ENCODE peak calls at places on chromosomes 11 and 22, in six cellular contexts. One of them, this sample, is unnamed.

GRCh38 chr22:47902646-47903180 is 1140.3 kb downstream of the TBC1D22A start:
- DNase-seq in heart left ventricle: no peak
- DNase-seq in adrenal gland: no peak
- DNase-seq in tibial artery: no peak
- DNase-seq in HCT116: no peak
- DNase-seq in endodermal cell: no peak
- DNase-seq in this sample: no peak

GRCh38 chr11:6616596-6617250 is 2.5 kb downstream of the TPP1 start:
- DNase-seq in HCT116: no peak
- DNase-seq in heart left ventricle: no peak
- DNase-seq in adrenal gland: no peak
- DNase-seq in endodermal cell: no peak
- DNase-seq in tibial artery: no peak
- DNase-seq in this sample: no peak

GRCh38 chr11:122235615-122236014 is 119.6 kb upstream of the BLID start:
- DNase-seq in adrenal gland: no peak
- DNase-seq in HCT116: no peak
- DNase-seq in endodermal cell: no peak
- DNase-seq in tibial artery: no peak
- DNase-seq in heart left ventricle: peak
- DNase-seq in this sample: peak

GRCh38 chr11:133917921-133918605 is 38.7 kb downstream of the IGSF9B start:
- DNase-seq in tibial artery: no peak
- DNase-seq in adrenal gland: no peak
- DNase-seq in heart left ventricle: no peak
- DNase-seq in HCT116: no peak
- DNase-seq in endodermal cell: no peak
- DNase-seq in this sample: peak

GRCh38 chr22:30943368-30943767 is 25.2 kb downstream of the MORC2 start:
- DNase-seq in tibial artery: no peak
- DNase-seq in HCT116: no peak
- DNase-seq in heart left ventricle: no peak
- DNase-seq in endodermal cell: no peak
- DNase-seq in adrenal gland: no peak
- DNase-seq in this sample: no peak

GRCh38 chr11:126355324-126355925 is at the start of gene ST3GAL4:
- DNase-seq in HCT116: no peak
- DNase-seq in endodermal cell: peak
- DNase-seq in adrenal gland: peak
- DNase-seq in heart left ventricle: peak
- DNase-seq in tibial artery: peak
- DNase-seq in this sample: peak

GRCh38 chr11:64219354-64219684 is 6.7 kb downstream of the TRPT1 start:
- DNase-seq in adrenal gland: no peak
- DNase-seq in endodermal cell: no peak
- DNase-seq in HCT116: no peak
- DNase-seq in heart left ventricle: no peak
- DNase-seq in tibial artery: no peak
- DNase-seq in this sample: no peak

GRCh38 chr11:115242982-115243381 is 261.2 kb downstream of the CADM1 start:
- DNase-seq in heart left ventricle: no peak
- DNase-seq in adrenal gland: no peak
- DNase-seq in endodermal cell: no peak
- DNase-seq in tibial artery: no peak
- DNase-seq in HCT116: no peak
- DNase-seq in this sample: no peak

GRCh38 chr11:116927163-116927772 is 89.8 kb upstream of the APOA1 start:
- DNase-seq in HCT116: no peak
- DNase-seq in heart left ventricle: no peak
- DNase-seq in adrenal gland: no peak
- DNase-seq in tibial artery: no peak
- DNase-seq in endodermal cell: no peak
- DNase-seq in this sample: no peak

GRCh38 chr11:119065369-119065768 is 2.2 kb upstream of the VPS11 start:
- DNase-seq in heart left ventricle: no peak
- DNase-seq in adrenal gland: no peak
- DNase-seq in endodermal cell: peak
- DNase-seq in HCT116: no peak
- DNase-seq in tibial artery: no peak
- DNase-seq in this sample: no peak

GRCh38 chr11:130159657-130160459 is at the start of gene ST14:
- DNase-seq in HCT116: no peak
- DNase-seq in tibial artery: no peak
- DNase-seq in adrenal gland: no peak
- DNase-seq in endodermal cell: peak
- DNase-seq in heart left ventricle: no peak
- DNase-seq in this sample: no peak

GRCh38 chr11:128848815-128849455 is 18.2 kb downstream of the KCNJ1 start:
- DNase-seq in HCT116: peak
- DNase-seq in endodermal cell: peak
- DNase-seq in adrenal gland: peak
- DNase-seq in heart left ventricle: peak
- DNase-seq in tibial artery: peak
- DNase-seq in this sample: peak

GRCh38 chr11:73126804-73127480 is 15.2 kb downstream of the FCHSD2 start:
- DNase-seq in adrenal gland: no peak
- DNase-seq in tibial artery: no peak
- DNase-seq in heart left ventricle: no peak
- DNase-seq in endodermal cell: no peak
- DNase-seq in HCT116: no peak
- DNase-seq in this sample: no peak

GRCh38 chr11:115505165-115505564 is 950 bp upstream of the CADM1 start:
- DNase-seq in tibial artery: no peak
- DNase-seq in HCT116: no peak
- DNase-seq in adrenal gland: no peak
- DNase-seq in endodermal cell: no peak
- DNase-seq in heart left ventricle: no peak
- DNase-seq in this sample: no peak

GRCh38 chr11:71484248-71485062 is 31.5 kb downstream of the NADSYN1 start:
- DNase-seq in adrenal gland: no peak
- DNase-seq in tibial artery: no peak
- DNase-seq in HCT116: no peak
- DNase-seq in heart left ventricle: no peak
- DNase-seq in endodermal cell: no peak
- DNase-seq in this sample: no peak

GRCh38 chr22:45878901-45879551 is 97.9 kb downstream of the WNT7B start:
- DNase-seq in endodermal cell: peak
- DNase-seq in heart left ventricle: no peak
- DNase-seq in HCT116: no peak
- DNase-seq in tibial artery: peak
- DNase-seq in adrenal gland: no peak
- DNase-seq in this sample: peak

GRCh38 chr11:17541330-17541885 is 2.8 kb downstream of the USH1C start:
- DNase-seq in HCT116: no peak
- DNase-seq in adrenal gland: no peak
- DNase-seq in heart left ventricle: no peak
- DNase-seq in endodermal cell: no peak
- DNase-seq in tibial artery: no peak
- DNase-seq in this sample: no peak

GRCh38 chr22:24485608-24486007 is 9.5 kb upstream of the UPB1 start:
- DNase-seq in tibial artery: no peak
- DNase-seq in HCT116: no peak
- DNase-seq in endodermal cell: no peak
- DNase-seq in adrenal gland: no peak
- DNase-seq in heart left ventricle: no peak
- DNase-seq in this sample: no peak

GRCh38 chr11:16364250-16364649 is 7.9 kb upstream of the SOX6 start:
- DNase-seq in tibial artery: no peak
- DNase-seq in endodermal cell: no peak
- DNase-seq in adrenal gland: no peak
- DNase-seq in HCT116: no peak
- DNase-seq in heart left ventricle: no peak
- DNase-seq in this sample: no peak

GRCh38 chr11:78072455-78072854 is 7.2 kb downstream of the NDUFC2 start:
- DNase-seq in heart left ventricle: no peak
- DNase-seq in HCT116: no peak
- DNase-seq in adrenal gland: no peak
- DNase-seq in tibial artery: no peak
- DNase-seq in endodermal cell: no peak
- DNase-seq in this sample: no peak

GRCh38 chr22:44386386-44387035 is 73.8 kb upstream of the SHISAL1 start:
- DNase-seq in adrenal gland: no peak
- DNase-seq in HCT116: no peak
- DNase-seq in heart left ventricle: no peak
- DNase-seq in tibial artery: no peak
- DNase-seq in endodermal cell: peak
- DNase-seq in this sample: peak

GRCh38 chr11:19924321-19925115 is 211.9 kb downstream of the NAV2 start:
- DNase-seq in endodermal cell: no peak
- DNase-seq in tibial artery: no peak
- DNase-seq in HCT116: no peak
- DNase-seq in adrenal gland: no peak
- DNase-seq in heart left ventricle: no peak
- DNase-seq in this sample: no peak

GRCh38 chr22:39138357-39138997 is 14.0 kb downstream of the CBX7 start:
- DNase-seq in tibial artery: no peak
- DNase-seq in heart left ventricle: no peak
- DNase-seq in HCT116: no peak
- DNase-seq in adrenal gland: no peak
- DNase-seq in endodermal cell: peak
- DNase-seq in this sample: no peak

GRCh38 chr11:123018702-123019101 is 37.1 kb upstream of the BSX start:
- DNase-seq in HCT116: no peak
- DNase-seq in heart left ventricle: peak
- DNase-seq in adrenal gland: no peak
- DNase-seq in tibial artery: no peak
- DNase-seq in endodermal cell: no peak
- DNase-seq in this sample: no peak

GRCh38 chr11:9568854-9569587 is 4.4 kb upstream of the WEE1 start:
- DNase-seq in adrenal gland: no peak
- DNase-seq in HCT116: peak
- DNase-seq in endodermal cell: peak
- DNase-seq in tibial artery: peak
- DNase-seq in heart left ventricle: peak
- DNase-seq in this sample: peak

GRCh38 chr22:48838376-48838775 is 989.3 kb downstream of the BRD1 start:
- DNase-seq in HCT116: no peak
- DNase-seq in heart left ventricle: no peak
- DNase-seq in tibial artery: no peak
- DNase-seq in adrenal gland: no peak
- DNase-seq in endodermal cell: no peak
- DNase-seq in this sample: no peak

GRCh38 chr11:119093951-119094815 is 7.5 kb downstream of the DPAGT1 start:
- DNase-seq in heart left ventricle: no peak
- DNase-seq in tibial artery: no peak
- DNase-seq in HCT116: no peak
- DNase-seq in adrenal gland: peak
- DNase-seq in endodermal cell: peak
- DNase-seq in this sample: peak

GRCh38 chr11:110303414-110303826 is 7.0 kb upstream of the RDX start:
- DNase-seq in heart left ventricle: no peak
- DNase-seq in HCT116: no peak
- DNase-seq in endodermal cell: no peak
- DNase-seq in adrenal gland: no peak
- DNase-seq in tibial artery: no peak
- DNase-seq in this sample: no peak

GRCh38 chr11:110301577-110301976 is 5.2 kb upstream of the RDX start:
- DNase-seq in endodermal cell: no peak
- DNase-seq in tibial artery: no peak
- DNase-seq in HCT116: no peak
- DNase-seq in heart left ventricle: no peak
- DNase-seq in adrenal gland: no peak
- DNase-seq in this sample: no peak

GRCh38 chr11:110301032-110301431 is 4.6 kb upstream of the RDX start:
- DNase-seq in tibial artery: no peak
- DNase-seq in HCT116: no peak
- DNase-seq in adrenal gland: no peak
- DNase-seq in endodermal cell: no peak
- DNase-seq in heart left ventricle: no peak
- DNase-seq in this sample: no peak

GRCh38 chr11:110308071-110308470 is 11.7 kb upstream of the RDX start:
- DNase-seq in tibial artery: no peak
- DNase-seq in HCT116: no peak
- DNase-seq in adrenal gland: no peak
- DNase-seq in heart left ventricle: no peak
- DNase-seq in endodermal cell: peak
- DNase-seq in this sample: no peak

GRCh38 chr11:110305169-110306018 is 9.0 kb upstream of the RDX start:
- DNase-seq in HCT116: no peak
- DNase-seq in adrenal gland: no peak
- DNase-seq in heart left ventricle: no peak
- DNase-seq in tibial artery: no peak
- DNase-seq in endodermal cell: no peak
- DNase-seq in this sample: no peak
- H3K27ac ChIP-seq in HCT116: no peak
- H3K27ac ChIP-seq in adrenal gland: peak
- H3K27ac ChIP-seq in heart left ventricle: no peak
- H3K27ac ChIP-seq in tibial artery: no peak
- H3K27ac ChIP-seq in endodermal cell: no peak
- H3K27ac ChIP-seq in this sample: no peak

GRCh38 chr11:87043894-87044293 is 6.2 kb downstream of the TMEM135 start:
- DNase-seq in tibial artery: no peak
- DNase-seq in adrenal gland: no peak
- DNase-seq in endodermal cell: no peak
- DNase-seq in heart left ventricle: no peak
- DNase-seq in HCT116: no peak
- DNase-seq in this sample: no peak
- H3K4me3 ChIP-seq in tibial artery: no peak
- H3K4me3 ChIP-seq in adrenal gland: no peak
- H3K4me3 ChIP-seq in endodermal cell: peak
- H3K4me3 ChIP-seq in heart left ventricle: no peak
- H3K4me3 ChIP-seq in HCT116: no peak
- H3K4me3 ChIP-seq in this sample: no peak

DNA sequence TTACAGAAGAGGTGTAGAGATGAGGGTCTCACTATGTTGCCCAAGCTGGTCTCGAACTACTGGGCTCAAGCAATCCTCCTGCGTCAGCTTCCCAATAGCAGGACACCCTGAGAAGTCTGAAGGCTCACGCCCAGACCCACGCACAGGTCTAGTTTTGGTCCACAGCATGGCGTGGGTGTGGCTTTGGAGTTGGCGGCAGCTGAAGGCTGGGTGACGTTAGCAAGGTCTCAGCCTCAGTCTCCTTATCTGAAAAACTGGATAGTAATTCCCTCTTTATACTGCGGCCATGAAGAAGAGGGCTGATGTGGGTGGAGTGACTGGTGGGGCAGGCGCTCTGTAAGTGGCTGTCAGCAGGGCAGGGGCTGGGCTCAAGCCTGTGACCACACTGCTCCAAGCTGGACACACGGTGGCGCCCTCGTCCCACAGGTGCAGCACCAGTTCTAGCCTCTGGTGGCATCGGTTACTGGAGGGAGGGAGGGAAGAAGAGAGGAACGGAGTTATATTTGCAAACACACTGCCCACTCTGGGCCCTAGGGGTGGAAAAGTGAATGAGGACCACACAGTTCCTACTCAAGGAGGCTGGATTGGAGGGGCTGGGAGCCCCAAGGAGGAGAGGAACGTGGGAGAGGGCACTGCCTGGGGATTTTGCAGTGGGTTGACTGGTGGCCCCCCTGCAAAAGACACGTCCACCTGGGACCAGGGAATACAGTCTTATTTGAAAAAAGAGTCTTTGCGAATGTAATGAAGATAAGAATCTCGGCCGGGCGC is 19.6 kb upstream of the CARD10 start:
- DNase-seq in HCT116: peak
- DNase-seq in tibial artery: peak
- DNase-seq in adrenal gland: peak
- DNase-seq in heart left ventricle: peak
- DNase-seq in endodermal cell: peak
- DNase-seq in this sample: peak
- H3K27ac ChIP-seq in HCT116: no peak
- H3K27ac ChIP-seq in tibial artery: no peak
- H3K27ac ChIP-seq in adrenal gland: no peak
- H3K27ac ChIP-seq in heart left ventricle: peak
- H3K27ac ChIP-seq in endodermal cell: no peak
- H3K27ac ChIP-seq in this sample: no peak

GRCh38 chr11:84922836-84923235 is 704.3 kb downstream of the DLG2 start:
- DNase-seq in adrenal gland: no peak
- DNase-seq in endodermal cell: peak
- DNase-seq in heart left ventricle: no peak
- DNase-seq in HCT116: no peak
- DNase-seq in tibial artery: no peak
- DNase-seq in this sample: no peak
- H3K4me3 ChIP-seq in adrenal gland: peak
- H3K4me3 ChIP-seq in endodermal cell: peak
- H3K4me3 ChIP-seq in heart left ventricle: no peak
- H3K4me3 ChIP-seq in HCT116: no peak
- H3K4me3 ChIP-seq in tibial artery: peak
- H3K4me3 ChIP-seq in this sample: peak

This sample was measured in psoas muscle.